ENCODE peak calls at places on chromosomes 13 and 19, in nine cellular contexts. T is AG04450, U is WERI-Rb-1, S is B cell, R is OCI-LY7, D is WTC11, J is cardiac muscle cell, Y is brain microvascular endothelial cell, F is nephron progenitor cell. K is an unnamed sample.

GRCh38 chr13:53045110-53045509 is 16.5 kb downstream of the OLFM4 start:
- DNase-seq in D (no peak), R (no peak), S (no peak), Y (no peak), U (no peak), F (no peak), T (no peak), J (no peak), K (no peak)

GRCh38 chr19:12946092-12946845 is 607 bp downstream of the RAD23A start:
- DNase-seq in U (peak), T (peak), F (peak), J (peak), Y (peak), R (peak), D (peak), S (no peak), K (no peak)

GRCh38 chr13:81493144-81493543 is 1152.2 kb upstream of the SPRY2 start:
- DNase-seq in F (no peak), U (no peak), S (no peak), Y (no peak), R (no peak), J (peak), T (no peak), D (no peak), K (no peak)

GRCh38 chr19:35479278-35479677 is 11.0 kb downstream of the KRTDAP start:
- DNase-seq in R (no peak), F (no peak), Y (no peak), U (no peak), S (no peak), D (no peak), T (no peak), J (no peak), K (no peak)

GRCh38 chr13:43767351-43767901 is 19.3 kb downstream of the ENOX1 start:
- DNase-seq in F (no peak), J (peak), U (no peak), S (no peak), Y (no peak), D (no peak), R (no peak), T (no peak), K (no peak)

GRCh38 chr19:45657520-45658163 is 10.4 kb upstream of the GIPR start:
- DNase-seq in F (no peak), J (no peak), U (peak), S (no peak), T (no peak), Y (no peak), D (no peak), R (no peak), K (no peak)

GRCh38 chr13:20425819-20426219 is 99.8 kb downstream of the CRYL1 start:
- DNase-seq in T (no peak), D (no peak), S (no peak), U (no peak), J (no peak), F (no peak), R (no peak), Y (no peak), K (no peak)

GRCh38 chr19:51311388-51312257 is at the start of gene IGLON5:
- DNase-seq in Y (no peak), D (peak), T (no peak), F (peak), J (no peak), S (no peak), U (peak), R (no peak), K (no peak)

GRCh38 chr19:43786665-43787064 is 5.9 kb upstream of the KCNN4 start:
- DNase-seq in U (no peak), J (no peak), D (no peak), Y (no peak), R (no peak), F (no peak), S (no peak), T (no peak), K (no peak)

GRCh38 chr13:108919036-108919907 is 289.9 kb downstream of the MYO16 start:
- DNase-seq in Y (no peak), S (no peak), R (no peak), F (no peak), J (no peak), T (no peak), U (no peak), D (no peak), K (no peak)

GRCh38 chr19:1780272-1780957 is 27.1 kb downstream of the ONECUT3 start:
- DNase-seq in F (no peak), J (peak), Y (no peak), T (no peak), S (no peak), R (peak), U (no peak), D (no peak), K (no peak)

GRCh38 chr13:111893607-111894443 is 173.1 kb upstream of the SOX1 start:
- DNase-seq in J (no peak), F (peak), T (no peak), Y (no peak), D (peak), R (no peak), U (no peak), S (no peak), K (no peak)

GRCh38 chr13:99651016-99651415 is 149.7 kb downstream of the TM9SF2 start:
- DNase-seq in S (no peak), U (no peak), Y (no peak), D (no peak), J (no peak), T (no peak), F (no peak), R (no peak), K (no peak)

GRCh38 chr13:51330741-51331140 is 8.8 kb upstream of the SERPINE3 start:
- DNase-seq in T (no peak), S (no peak), D (no peak), F (no peak), Y (peak), U (no peak), R (no peak), J (peak), K (no peak)

GRCh38 chr13:48118025-48118424 is 23.1 kb upstream of the MED4 start:
- DNase-seq in F (no peak), D (no peak), Y (no peak), U (no peak), T (no peak), J (no peak), R (no peak), S (no peak), K (no peak)

GRCh38 chr19:18969953-18970659 is 29.1 kb upstream of the HOMER3 start:
- DNase-seq in S (no peak), J (no peak), R (no peak), Y (no peak), D (no peak), T (no peak), F (no peak), U (no peak), K (no peak)

GRCh38 chr13:70311175-70311574 is 202.9 kb upstream of the KLHL1 start:
- DNase-seq in Y (no peak), J (no peak), T (no peak), U (no peak), R (no peak), F (no peak), S (no peak), D (no peak), K (no peak)

GRCh38 chr13:30493670-30494381 is 28.1 kb upstream of the HMGB1 start:
- DNase-seq in S (no peak), T (no peak), F (no peak), U (no peak), R (peak), Y (no peak), D (no peak), J (no peak), K (no peak)

DNA sequence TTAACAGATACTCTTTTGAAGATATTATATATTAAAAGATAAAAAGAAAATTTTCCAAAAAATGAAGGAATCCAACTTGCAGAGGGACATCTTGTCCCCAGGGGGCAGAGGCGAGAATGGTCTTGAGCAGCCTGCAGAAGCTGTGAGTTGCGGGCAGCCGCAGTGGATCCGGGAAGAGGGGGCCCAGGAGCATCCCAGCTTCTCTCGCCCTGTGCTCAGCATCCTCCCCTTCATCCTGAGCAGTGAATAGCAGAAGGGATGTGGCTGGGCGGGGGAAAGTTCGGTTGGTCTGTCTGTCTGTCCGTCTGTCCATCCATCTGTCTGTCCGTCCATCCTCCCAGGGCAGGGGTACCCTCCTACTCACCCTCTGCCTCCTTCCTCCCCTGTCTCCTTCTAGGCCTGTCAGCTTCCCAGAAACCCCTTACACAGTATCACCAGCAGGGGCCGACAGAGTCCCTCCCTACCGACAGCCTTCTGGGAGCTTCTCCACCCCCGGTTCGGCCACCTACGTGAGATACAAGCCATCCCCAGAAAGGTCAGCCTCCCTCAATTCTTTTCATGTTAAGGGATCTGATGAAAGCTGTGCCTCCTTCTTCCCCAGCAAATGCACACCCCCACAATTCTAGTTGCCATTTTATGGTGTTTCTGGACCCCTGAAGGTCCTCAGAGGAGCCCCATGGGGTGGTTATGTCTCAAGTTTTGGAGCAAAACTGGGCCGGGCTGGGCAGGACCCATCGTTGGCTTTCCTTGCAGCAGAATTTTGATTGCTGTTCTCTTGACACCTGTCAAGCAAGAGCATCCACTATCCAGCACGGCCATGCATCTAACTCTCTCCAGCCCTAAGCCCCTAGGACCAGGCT is 81.6 kb downstream of the DPF1 start:
- DNase-seq in S (no peak), D (peak), R (peak), J (peak), T (no peak), U (peak), F (peak), Y (peak), K (no peak)
- TF ChIP-seq CTCF in S (peak), D (peak), R (peak), J (peak), T (peak), U (peak), F (peak), Y (peak), K (no peak)

GRCh38 chr13:79060216-79060615 is 345.8 kb downstream of the RBM26 start:
- DNase-seq in T (no peak), R (no peak), Y (no peak), F (no peak), J (no peak), D (no peak), S (no peak), U (no peak), K (no peak)

GRCh38 chr13:79056706-79057105 is 349.3 kb downstream of the RBM26 start:
- DNase-seq in S (no peak), R (no peak), J (no peak), D (peak), Y (no peak), F (no peak), U (no peak), T (no peak), K (no peak)

DNA sequence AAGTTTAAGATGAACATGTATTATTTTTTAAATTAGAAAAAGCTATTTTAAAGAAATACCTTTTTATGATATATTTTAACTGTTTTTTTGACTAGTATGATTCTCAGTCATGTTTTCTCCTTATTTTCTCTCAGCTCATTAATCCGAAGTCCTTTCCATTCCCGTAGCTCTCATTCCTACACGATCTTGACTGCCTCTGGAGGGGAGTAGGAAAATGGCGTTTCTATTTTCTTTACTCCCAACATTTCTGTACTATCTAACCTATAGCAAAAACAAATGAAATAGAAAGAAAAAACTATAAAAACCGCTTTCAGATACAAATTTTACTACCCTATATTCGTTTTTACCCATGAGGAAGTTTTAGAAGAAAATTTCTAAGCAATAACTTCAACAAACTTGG is 343.8 kb downstream of the RBM26 start:
- DNase-seq in R (no peak), Y (no peak), D (no peak), F (no peak), T (no peak), U (no peak), S (no peak), J (no peak), K (no peak)
- TF ChIP-seq CTCF in R (no peak), Y (no peak), D (no peak), F (no peak), T (no peak), U (no peak), S (no peak), J (no peak), K (no peak)

DNA sequence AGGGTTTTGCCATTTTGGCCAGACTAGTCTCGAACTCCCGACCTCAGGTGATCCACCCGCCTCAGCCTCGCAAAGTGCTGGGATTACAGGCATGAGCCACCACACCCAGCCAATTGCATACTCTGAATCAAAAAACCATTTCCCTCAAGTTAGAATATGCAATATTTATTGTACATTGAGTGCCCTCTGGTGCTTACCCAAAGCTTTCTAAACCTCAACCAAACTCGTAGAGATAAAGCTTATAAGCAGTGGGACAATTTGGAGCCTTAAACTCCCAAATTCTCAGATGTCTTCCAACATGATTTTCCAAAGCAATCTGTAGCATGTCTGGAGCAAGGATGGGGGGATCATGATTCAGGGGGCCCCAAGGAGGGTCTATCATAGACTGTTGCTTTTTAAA is 22.4 kb downstream of the RFXAP start:
- DNase-seq in J (peak), R (no peak), D (no peak), S (no peak), T (no peak), U (no peak), Y (no peak), F (no peak), K (no peak)
- TF ChIP-seq CTCF in J (no peak), R (peak), D (no peak), S (no peak), T (no peak), U (no peak), Y (no peak), F (no peak), K (no peak)

GRCh38 chr19:17788632-17789031 is 6.3 kb upstream of the B3GNT3 start:
- DNase-seq in D (no peak), R (no peak), T (no peak), U (no peak), F (no peak), J (no peak), S (no peak), Y (no peak), K (no peak)
- TF ChIP-seq CTCF in D (no peak), R (no peak), T (no peak), U (no peak), F (no peak), J (no peak), S (no peak), Y (no peak), K (no peak)